ENCODE peak calls at places on chromosome 20, in four cellular contexts. V is activated CD8-positive, alpha-beta memory T cell treated with anti-CD3 and anti-CD28 coated beads, Interleukin-2, amount 10 ng/mL, durations not matched to agents 7 days and 5 days; B is CD4-positive, alpha-beta T cell; F is A549. D is an unnamed sample.

GRCh38 chr20:25251558-25251957 is 3.7 kb downstream of the PYGB start:
- ATAC-seq in V (no peak), B (no peak), F (no peak), D (no peak)

GRCh38 chr20:35539756-35540212 is 2.1 kb upstream of the ERGIC3 start:
- ATAC-seq in B (no peak), V (peak), F (no peak), D (no peak)

GRCh38 chr20:32115196-32115767 is 5.8 kb downstream of the TM9SF4 start:
- ATAC-seq in V (no peak), B (no peak), F (no peak), D (no peak)

GRCh38 chr20:3541887-3542721 is 71.3 kb downstream of the ATRN start:
- ATAC-seq in F (no peak), B (no peak), V (no peak), D (no peak)

GRCh38 chr20:33531047-33531877 is 41.4 kb downstream of the CBFA2T2 start:
- ATAC-seq in F (no peak), V (no peak), B (no peak), D (peak)

GRCh38 chr20:56005389-56005715 is at the start of gene CBLN4:
- ATAC-seq in V (no peak), F (no peak), B (no peak), D (no peak)

GRCh38 chr20:38604873-38605303 is 3.3 kb downstream of the ARHGAP40 start:
- ATAC-seq in F (peak), B (no peak), V (no peak), D (no peak)

GRCh38 chr20:35293303-35294292 is 1.4 kb upstream of the FAM83C start:
- ATAC-seq in V (no peak), F (no peak), B (no peak), D (no peak)

GRCh38 chr20:38125157-38126056 is 39.7 kb downstream of the TGM2 start:
- ATAC-seq in F (peak), V (no peak), B (no peak), D (peak)

GRCh38 chr20:20663841-20664240 is 48.6 kb downstream of the RALGAPA2 start:
- ATAC-seq in B (no peak), F (no peak), V (no peak), D (no peak)

GRCh38 chr20:25462166-25462565 is 54.7 kb downstream of the GINS1 start:
- ATAC-seq in F (no peak), B (no peak), V (no peak), D (no peak)

GRCh38 chr20:47235111-47235510 is 121.4 kb downstream of the ZMYND8 start:
- ATAC-seq in V (no peak), F (no peak), B (no peak), D (no peak)

GRCh38 chr20:38008233-38008944 is 24.9 kb downstream of the TTI1 start:
- ATAC-seq in V (no peak), F (no peak), B (no peak), D (no peak)

GRCh38 chr20:41468994-41469600 is 102.5 kb upstream of the EMILIN3 start:
- ATAC-seq in F (no peak), V (no peak), B (no peak), D (no peak)

GRCh38 chr20:62064788-62065668 is 653 bp downstream of the TAF4 start:
- ATAC-seq in V (peak), F (no peak), B (peak), D (peak)

GRCh38 chr20:49452011-49452482 is 30.4 kb downstream of the KCNB1 start:
- ATAC-seq in B (no peak), V (no peak), F (no peak), D (no peak)

GRCh38 chr20:9332783-9333482 is 181.5 kb upstream of the LAMP5 start:
- ATAC-seq in F (no peak), V (no peak), B (no peak), D (no peak)

GRCh38 chr20:34058831-34059230 is 53.2 kb downstream of the EIF2S2 start:
- ATAC-seq in B (peak), V (peak), F (peak), D (no peak)

GRCh38 chr20:4451487-4451886 is 270.2 kb upstream of the PRND start:
- ATAC-seq in V (no peak), B (no peak), F (no peak), D (no peak)

GRCh38 chr20:51409192-51409875 is 133.2 kb downstream of the NFATC2 start:
- ATAC-seq in V (no peak), F (no peak), B (no peak), D (no peak)

GRCh38 chr20:10706460-10706811 is 32.6 kb upstream of the JAG1 start:
- ATAC-seq in F (no peak), V (no peak), B (no peak), D (no peak)

GRCh38 chr20:62922451-62922921 is 3.8 kb downstream of the DIDO1 start:
- ATAC-seq in V (peak), B (peak), F (no peak), D (no peak)

GRCh38 chr20:49766979-49767419 is 45.6 kb upstream of the SLC9A8 start:
- ATAC-seq in F (no peak), V (peak), B (no peak), D (no peak)

GRCh38 chr20:15814360-15814759 is 758.9 kb downstream of the KIF16B start:
- ATAC-seq in B (no peak), V (no peak), F (no peak), D (peak)

GRCh38 chr20:16368645-16369292 is 204.5 kb downstream of the KIF16B start:
- ATAC-seq in B (no peak), V (no peak), F (peak), D (no peak)

GRCh38 chr20:34299925-34300806 is 3.0 kb downstream of the AHCY start:
- ATAC-seq in V (no peak), B (no peak), F (no peak), D (no peak)

GRCh38 chr20:40682104-40683045 is 6.7 kb downstream of the MAFB start:
- ATAC-seq in F (peak), V (no peak), B (no peak), D (no peak)

GRCh38 chr20:4835244-4836177 is 113.8 kb downstream of the PRND start:
- ATAC-seq in B (no peak), F (peak), V (no peak), D (no peak)

GRCh38 chr20:56426926-56427325 is 14.9 kb downstream of the CASS4 start:
- ATAC-seq in B (no peak), V (no peak), F (no peak), D (no peak)

GRCh38 chr20:22471156-22471836 is 113.1 kb downstream of the FOXA2 start:
- ATAC-seq in V (no peak), B (no peak), F (peak), D (no peak)

GRCh38 chr20:32083469-32083868 is 26.0 kb upstream of the TM9SF4 start:
- ATAC-seq in B (no peak), F (no peak), V (no peak), D (no peak)

GRCh38 chr20:62761058-62761758 is 35.1 kb upstream of the MRGBP start:
- ATAC-seq in B (no peak), F (peak), V (no peak), D (peak)

GRCh38 chr20:19943021-19943659 is 74.0 kb upstream of the NAA20 start:
- ATAC-seq in V (no peak), F (no peak), B (no peak), D (no peak)

GRCh38 chr20:30489604-30490003 is 767.9 kb upstream of the DEFB115 start:
- ATAC-seq in B (no peak), V (no peak), F (no peak), D (no peak)

GRCh38 chr20:58906894-58907293 is 54.4 kb downstream of the GNAS start:
- ATAC-seq in V (peak), F (no peak), B (no peak), D (peak)

GRCh38 chr20:61521680-61522420 is 269.8 kb downstream of the CDH4 start:
- ATAC-seq in B (no peak), F (no peak), V (no peak), D (no peak)

GRCh38 chr20:35773154-35773751 is 1.4 kb downstream of the PHF20 start:
- ATAC-seq in B (no peak), V (no peak), F (no peak), D (no peak)

GRCh38 chr20:63854069-63854765 is 7.1 kb upstream of the ABHD16B start:
- ATAC-seq in V (peak), F (peak), B (no peak), D (no peak)

GRCh38 chr20:25486377-25486776 is 78.9 kb downstream of the GINS1 start:
- ATAC-seq in V (no peak), B (no peak), F (no peak), D (no peak)

D was measured in SK-N-SH treated with all-trans-retinoic acid at 6 μM for 48 hours.